ENCODE peak calls at places on chromosome 21, in nine cellular contexts. One of them, this sample, is unnamed.

GRCh38 chr21:42746593-42747266 is 93.3 kb downstream of the PDE9A start:
- DNase-seq in fibroblast of the aortic adventitia: no peak
- DNase-seq in stomach: peak
- DNase-seq in suprapubic skin: no peak
- DNase-seq in fibroblast of mammary gland: no peak
- DNase-seq in lower lobe of right lung: peak
- DNase-seq in Panc1: no peak
- DNase-seq in esophagus squamous epithelium: no peak
- DNase-seq in astrocyte of the spinal cord: no peak
- DNase-seq in this sample: no peak

GRCh38 chr21:35039595-35040291 is 9.4 kb downstream of the RUNX1 start:
- DNase-seq in fibroblast of the aortic adventitia: no peak
- DNase-seq in stomach: no peak
- DNase-seq in suprapubic skin: no peak
- DNase-seq in fibroblast of mammary gland: no peak
- DNase-seq in lower lobe of right lung: no peak
- DNase-seq in Panc1: no peak
- DNase-seq in esophagus squamous epithelium: no peak
- DNase-seq in astrocyte of the spinal cord: no peak
- DNase-seq in this sample: no peak

GRCh38 chr21:43731891-43732711 is 13.2 kb downstream of the PDXK start:
- DNase-seq in fibroblast of the aortic adventitia: peak
- DNase-seq in stomach: no peak
- DNase-seq in suprapubic skin: no peak
- DNase-seq in fibroblast of mammary gland: peak
- DNase-seq in lower lobe of right lung: no peak
- DNase-seq in Panc1: no peak
- DNase-seq in esophagus squamous epithelium: no peak
- DNase-seq in astrocyte of the spinal cord: no peak
- DNase-seq in this sample: no peak

GRCh38 chr21:42421018-42421793 is 17.5 kb downstream of the UBASH3A start:
- DNase-seq in fibroblast of the aortic adventitia: no peak
- DNase-seq in stomach: no peak
- DNase-seq in suprapubic skin: no peak
- DNase-seq in fibroblast of mammary gland: no peak
- DNase-seq in lower lobe of right lung: no peak
- DNase-seq in Panc1: no peak
- DNase-seq in esophagus squamous epithelium: no peak
- DNase-seq in astrocyte of the spinal cord: no peak
- DNase-seq in this sample: no peak

GRCh38 chr21:25573409-25574206 is 33.7 kb downstream of the MRPL39 start:
- DNase-seq in fibroblast of the aortic adventitia: peak
- DNase-seq in stomach: no peak
- DNase-seq in suprapubic skin: no peak
- DNase-seq in fibroblast of mammary gland: peak
- DNase-seq in lower lobe of right lung: no peak
- DNase-seq in Panc1: peak
- DNase-seq in esophagus squamous epithelium: no peak
- DNase-seq in astrocyte of the spinal cord: peak
- DNase-seq in this sample: peak

GRCh38 chr21:23394458-23394857 is 2212.8 kb downstream of the MRPL39 start:
- DNase-seq in fibroblast of the aortic adventitia: no peak
- DNase-seq in stomach: no peak
- DNase-seq in suprapubic skin: no peak
- DNase-seq in fibroblast of mammary gland: no peak
- DNase-seq in lower lobe of right lung: no peak
- DNase-seq in Panc1: no peak
- DNase-seq in esophagus squamous epithelium: no peak
- DNase-seq in astrocyte of the spinal cord: no peak
- DNase-seq in this sample: no peak

GRCh38 chr21:41650526-41651145 is 116.2 kb downstream of the RIPK4 start:
- DNase-seq in fibroblast of the aortic adventitia: no peak
- DNase-seq in stomach: no peak
- DNase-seq in suprapubic skin: peak
- DNase-seq in fibroblast of mammary gland: no peak
- DNase-seq in lower lobe of right lung: no peak
- DNase-seq in Panc1: no peak
- DNase-seq in esophagus squamous epithelium: no peak
- DNase-seq in astrocyte of the spinal cord: no peak
- DNase-seq in this sample: no peak

GRCh38 chr21:42414928-42415769 is 11.4 kb downstream of the UBASH3A start:
- DNase-seq in fibroblast of the aortic adventitia: peak
- DNase-seq in stomach: peak
- DNase-seq in suprapubic skin: no peak
- DNase-seq in fibroblast of mammary gland: peak
- DNase-seq in lower lobe of right lung: no peak
- DNase-seq in Panc1: no peak
- DNase-seq in esophagus squamous epithelium: no peak
- DNase-seq in astrocyte of the spinal cord: peak
- DNase-seq in this sample: peak

GRCh38 chr21:35508389-35508888 is 459.3 kb upstream of the RUNX1 start:
- DNase-seq in fibroblast of the aortic adventitia: peak
- DNase-seq in stomach: peak
- DNase-seq in suprapubic skin: no peak
- DNase-seq in fibroblast of mammary gland: peak
- DNase-seq in lower lobe of right lung: peak
- DNase-seq in Panc1: no peak
- DNase-seq in esophagus squamous epithelium: no peak
- DNase-seq in astrocyte of the spinal cord: peak
- DNase-seq in this sample: peak

GRCh38 chr21:42424848-42425602 is 21.3 kb downstream of the UBASH3A start:
- DNase-seq in fibroblast of the aortic adventitia: no peak
- DNase-seq in stomach: no peak
- DNase-seq in suprapubic skin: no peak
- DNase-seq in fibroblast of mammary gland: no peak
- DNase-seq in lower lobe of right lung: peak
- DNase-seq in Panc1: no peak
- DNase-seq in esophagus squamous epithelium: no peak
- DNase-seq in astrocyte of the spinal cord: no peak
- DNase-seq in this sample: no peak

GRCh38 chr21:42513151-42513984 is at the start of gene SLC37A1:
- DNase-seq in fibroblast of the aortic adventitia: no peak
- DNase-seq in stomach: peak
- DNase-seq in suprapubic skin: peak
- DNase-seq in fibroblast of mammary gland: no peak
- DNase-seq in lower lobe of right lung: peak
- DNase-seq in Panc1: no peak
- DNase-seq in esophagus squamous epithelium: no peak
- DNase-seq in astrocyte of the spinal cord: no peak
- DNase-seq in this sample: peak

GRCh38 chr21:33684923-33685560 is 42.7 kb downstream of the ITSN1 start:
- DNase-seq in fibroblast of the aortic adventitia: peak
- DNase-seq in stomach: no peak
- DNase-seq in suprapubic skin: no peak
- DNase-seq in fibroblast of mammary gland: no peak
- DNase-seq in lower lobe of right lung: no peak
- DNase-seq in Panc1: no peak
- DNase-seq in esophagus squamous epithelium: no peak
- DNase-seq in astrocyte of the spinal cord: peak
- DNase-seq in this sample: peak
- H3K4me3 ChIP-seq in fibroblast of the aortic adventitia: peak
- H3K4me3 ChIP-seq in stomach: no peak
- H3K4me3 ChIP-seq in suprapubic skin: no peak
- H3K4me3 ChIP-seq in fibroblast of mammary gland: no peak
- H3K4me3 ChIP-seq in lower lobe of right lung: no peak
- H3K4me3 ChIP-seq in Panc1: no peak
- H3K4me3 ChIP-seq in esophagus squamous epithelium: no peak
- H3K4me3 ChIP-seq in astrocyte of the spinal cord: no peak
- H3K4me3 ChIP-seq in this sample: no peak

DNA sequence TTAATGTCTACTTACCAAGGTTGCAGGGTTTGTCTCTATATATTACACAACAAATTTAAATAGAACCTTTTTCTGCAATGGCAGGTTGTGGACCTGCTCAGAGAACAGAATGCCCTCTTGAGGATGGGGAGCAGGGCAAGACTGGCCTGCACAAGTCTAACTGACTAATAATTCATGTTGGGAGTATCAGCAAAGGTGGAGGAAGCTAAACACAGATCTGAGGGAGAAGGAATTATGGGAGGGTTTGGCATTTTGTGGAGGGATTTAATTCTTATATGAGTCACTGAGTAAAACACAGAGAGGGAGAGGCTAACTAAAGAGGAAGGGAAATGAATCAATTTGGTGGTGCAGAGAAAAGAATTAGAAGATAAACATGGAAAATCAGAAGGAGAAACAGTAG is 40.0 kb downstream of the CLDN17 start:
- DNase-seq in fibroblast of the aortic adventitia: no peak
- DNase-seq in stomach: no peak
- DNase-seq in suprapubic skin: no peak
- DNase-seq in fibroblast of mammary gland: no peak
- DNase-seq in lower lobe of right lung: no peak
- DNase-seq in Panc1: no peak
- DNase-seq in esophagus squamous epithelium: no peak
- DNase-seq in astrocyte of the spinal cord: no peak
- DNase-seq in this sample: peak
- TF ChIP-seq CTCF in fibroblast of the aortic adventitia: no peak
- TF ChIP-seq CTCF in stomach: no peak
- TF ChIP-seq CTCF in suprapubic skin: no peak
- TF ChIP-seq CTCF in fibroblast of mammary gland: no peak
- TF ChIP-seq CTCF in lower lobe of right lung: no peak
- TF ChIP-seq CTCF in Panc1: no peak
- TF ChIP-seq CTCF in esophagus squamous epithelium: no peak
- TF ChIP-seq CTCF in astrocyte of the spinal cord: no peak
- TF ChIP-seq CTCF in this sample: peak

GRCh38 chr21:16589046-16589445 is 859.3 kb downstream of the USP25 start:
- DNase-seq in fibroblast of the aortic adventitia: no peak
- DNase-seq in stomach: no peak
- DNase-seq in suprapubic skin: no peak
- DNase-seq in fibroblast of mammary gland: peak
- DNase-seq in lower lobe of right lung: no peak
- DNase-seq in Panc1: no peak
- DNase-seq in esophagus squamous epithelium: no peak
- DNase-seq in astrocyte of the spinal cord: no peak
- DNase-seq in this sample: peak

GRCh38 chr21:16587141-16587570 is 857.4 kb downstream of the USP25 start:
- DNase-seq in fibroblast of the aortic adventitia: peak
- DNase-seq in stomach: peak
- DNase-seq in suprapubic skin: no peak
- DNase-seq in fibroblast of mammary gland: peak
- DNase-seq in lower lobe of right lung: peak
- DNase-seq in Panc1: peak
- DNase-seq in esophagus squamous epithelium: no peak
- DNase-seq in astrocyte of the spinal cord: peak
- DNase-seq in this sample: peak

GRCh38 chr21:16589499-16589898 is 859.7 kb downstream of the USP25 start:
- DNase-seq in fibroblast of the aortic adventitia: no peak
- DNase-seq in stomach: no peak
- DNase-seq in suprapubic skin: no peak
- DNase-seq in fibroblast of mammary gland: no peak
- DNase-seq in lower lobe of right lung: no peak
- DNase-seq in Panc1: no peak
- DNase-seq in esophagus squamous epithelium: no peak
- DNase-seq in astrocyte of the spinal cord: no peak
- DNase-seq in this sample: no peak

GRCh38 chr21:16588433-16588860 is 858.7 kb downstream of the USP25 start:
- DNase-seq in fibroblast of the aortic adventitia: peak
- DNase-seq in stomach: peak
- DNase-seq in suprapubic skin: peak
- DNase-seq in fibroblast of mammary gland: peak
- DNase-seq in lower lobe of right lung: peak
- DNase-seq in Panc1: peak
- DNase-seq in esophagus squamous epithelium: no peak
- DNase-seq in astrocyte of the spinal cord: peak
- DNase-seq in this sample: peak

GRCh38 chr21:16587671-16588379 is 858.0 kb downstream of the USP25 start:
- DNase-seq in fibroblast of the aortic adventitia: peak
- DNase-seq in stomach: no peak
- DNase-seq in suprapubic skin: no peak
- DNase-seq in fibroblast of mammary gland: peak
- DNase-seq in lower lobe of right lung: no peak
- DNase-seq in Panc1: no peak
- DNase-seq in esophagus squamous epithelium: no peak
- DNase-seq in astrocyte of the spinal cord: peak
- DNase-seq in this sample: peak
- H3K4me3 ChIP-seq in fibroblast of the aortic adventitia: peak
- H3K4me3 ChIP-seq in stomach: peak
- H3K4me3 ChIP-seq in suprapubic skin: peak
- H3K4me3 ChIP-seq in fibroblast of mammary gland: peak
- H3K4me3 ChIP-seq in lower lobe of right lung: peak
- H3K4me3 ChIP-seq in Panc1: peak
- H3K4me3 ChIP-seq in esophagus squamous epithelium: peak
- H3K4me3 ChIP-seq in astrocyte of the spinal cord: peak
- H3K4me3 ChIP-seq in this sample: peak

GRCh38 chr21:45817345-45817744 is 164.2 kb upstream of the COL6A1 start:
- DNase-seq in fibroblast of the aortic adventitia: no peak
- DNase-seq in stomach: no peak
- DNase-seq in suprapubic skin: no peak
- DNase-seq in fibroblast of mammary gland: no peak
- DNase-seq in lower lobe of right lung: no peak
- DNase-seq in Panc1: no peak
- DNase-seq in esophagus squamous epithelium: no peak
- DNase-seq in astrocyte of the spinal cord: peak
- DNase-seq in this sample: no peak

GRCh38 chr21:45818904-45819285 is 162.7 kb upstream of the COL6A1 start:
- DNase-seq in fibroblast of the aortic adventitia: peak
- DNase-seq in stomach: no peak
- DNase-seq in suprapubic skin: no peak
- DNase-seq in fibroblast of mammary gland: peak
- DNase-seq in lower lobe of right lung: no peak
- DNase-seq in Panc1: no peak
- DNase-seq in esophagus squamous epithelium: no peak
- DNase-seq in astrocyte of the spinal cord: peak
- DNase-seq in this sample: peak

GRCh38 chr21:45819478-45820170 is 161.9 kb upstream of the COL6A1 start:
- DNase-seq in fibroblast of the aortic adventitia: no peak
- DNase-seq in stomach: no peak
- DNase-seq in suprapubic skin: no peak
- DNase-seq in fibroblast of mammary gland: peak
- DNase-seq in lower lobe of right lung: no peak
- DNase-seq in Panc1: no peak
- DNase-seq in esophagus squamous epithelium: no peak
- DNase-seq in astrocyte of the spinal cord: peak
- DNase-seq in this sample: no peak

GRCh38 chr21:45816794-45817193 is 164.8 kb upstream of the COL6A1 start:
- DNase-seq in fibroblast of the aortic adventitia: no peak
- DNase-seq in stomach: no peak
- DNase-seq in suprapubic skin: no peak
- DNase-seq in fibroblast of mammary gland: no peak
- DNase-seq in lower lobe of right lung: no peak
- DNase-seq in Panc1: no peak
- DNase-seq in esophagus squamous epithelium: no peak
- DNase-seq in astrocyte of the spinal cord: no peak
- DNase-seq in this sample: no peak

GRCh38 chr21:45818276-45818903 is 163.2 kb upstream of the COL6A1 start:
- DNase-seq in fibroblast of the aortic adventitia: peak
- DNase-seq in stomach: no peak
- DNase-seq in suprapubic skin: no peak
- DNase-seq in fibroblast of mammary gland: peak
- DNase-seq in lower lobe of right lung: no peak
- DNase-seq in Panc1: no peak
- DNase-seq in esophagus squamous epithelium: no peak
- DNase-seq in astrocyte of the spinal cord: no peak
- DNase-seq in this sample: peak
- TF ChIP-seq CTCF in fibroblast of the aortic adventitia: no peak
- TF ChIP-seq CTCF in stomach: no peak
- TF ChIP-seq CTCF in suprapubic skin: no peak
- TF ChIP-seq CTCF in fibroblast of mammary gland: no peak
- TF ChIP-seq CTCF in lower lobe of right lung: no peak
- TF ChIP-seq CTCF in Panc1: no peak
- TF ChIP-seq CTCF in esophagus squamous epithelium: no peak
- TF ChIP-seq CTCF in astrocyte of the spinal cord: no peak
- TF ChIP-seq CTCF in this sample: no peak

GRCh38 chr21:38807987-38808386 is 2.3 kb downstream of the ETS2 start:
- DNase-seq in fibroblast of the aortic adventitia: no peak
- DNase-seq in stomach: no peak
- DNase-seq in suprapubic skin: no peak
- DNase-seq in fibroblast of mammary gland: no peak
- DNase-seq in lower lobe of right lung: no peak
- DNase-seq in Panc1: no peak
- DNase-seq in esophagus squamous epithelium: no peak
- DNase-seq in astrocyte of the spinal cord: no peak
- DNase-seq in this sample: no peak
- H3K4me3 ChIP-seq in fibroblast of the aortic adventitia: peak
- H3K4me3 ChIP-seq in stomach: peak
- H3K4me3 ChIP-seq in suprapubic skin: peak
- H3K4me3 ChIP-seq in fibroblast of mammary gland: no peak
- H3K4me3 ChIP-seq in lower lobe of right lung: peak
- H3K4me3 ChIP-seq in Panc1: peak
- H3K4me3 ChIP-seq in esophagus squamous epithelium: peak
- H3K4me3 ChIP-seq in astrocyte of the spinal cord: peak
- H3K4me3 ChIP-seq in this sample: peak